ENCODE peak calls at places on chromosomes 1 and 21, in eight cellular contexts. W is stimulated activated CD8-positive, alpha-beta memory T cell treated with anti-CD3 and anti-CD28 coated beads, Interleukin-15, amount 100 ng/mL, for 4 hours; U is HT1080; K is SK-N-SH; N is GM23248; T is NCI-H748 treated with DMSO at 0.1 percent for 48 hours; E is HCT116; Z is iris pigment epithelial cell. X is an unnamed sample.

GRCh38 chr1:201737350-201738060 is 91.5 kb upstream of the IPO9 start:
- DNase-seq in W (no peak), U (peak; percentile 46), K (no peak), N (peak; percentile 90), T (no peak), E (no peak), Z (peak; percentile 80), X (no peak)

GRCh38 chr1:169094897-169095569 is 11.5 kb upstream of the ATP1B1 start:
- DNase-seq in W (no peak), U (no peak), K (no peak), N (no peak), T (no peak), E (no peak), Z (no peak), X (no peak)

GRCh38 chr1:53627031-53627430 is 111.9 kb downstream of the GLIS1 start:
- DNase-seq in W (no peak), U (no peak), K (peak; percentile 74), N (no peak), T (no peak), E (no peak), Z (no peak), X (no peak)

GRCh38 chr1:85502171-85502570 is 37.2 kb upstream of the DDAH1 start:
- DNase-seq in W (no peak), U (no peak), K (no peak), N (peak; percentile 67), T (no peak), E (no peak), Z (peak; percentile 83), X (no peak)

GRCh38 chr1:154441241-154441888 is 36.2 kb downstream of the IL6R start:
- DNase-seq in W (no peak), U (no peak), K (no peak), N (no peak), T (no peak), E (no peak), Z (no peak), X (no peak)

GRCh38 chr1:41558761-41559171 is 74.3 kb upstream of the EDN2 start:
- DNase-seq in W (no peak), U (no peak), K (no peak), N (no peak), T (no peak), E (no peak), Z (no peak), X (no peak)

GRCh38 chr21:43578677-43579313 is 80.5 kb downstream of the HSF2BP start:
- DNase-seq in W (no peak), U (no peak), K (no peak), N (peak; percentile 50), T (no peak), E (no peak), Z (peak; percentile 68), X (no peak)

GRCh38 chr1:230425252-230426061 is 675 bp downstream of the PGBD5 start:
- DNase-seq in W (no peak), U (no peak), K (peak; percentile 75), N (peak; percentile 48), T (no peak), E (no peak), Z (peak; percentile 10), X (no peak)

GRCh38 chr21:38609580-38609979 is 111.3 kb upstream of the ERG start:
- DNase-seq in W (no peak), U (no peak), K (no peak), N (no peak), T (no peak), E (no peak), Z (no peak), X (no peak)

GRCh38 chr1:207054476-207054875 is 1.4 kb downstream of the PFKFB2 start:
- DNase-seq in W (no peak), U (no peak), K (no peak), N (no peak), T (no peak), E (no peak), Z (no peak), X (no peak)

GRCh38 chr1:82755671-82756070 is 954.9 kb downstream of the ADGRL2 start:
- DNase-seq in W (no peak), U (no peak), K (no peak), N (no peak), T (no peak), E (no peak), Z (no peak), X (no peak)

GRCh38 chr1:234927968-234928635 is 200.5 kb downstream of the TOMM20 start:
- DNase-seq in W (no peak), U (no peak), K (no peak), N (peak; percentile 24), T (no peak), E (no peak), Z (peak; percentile 41), X (no peak)

GRCh38 chr1:38476111-38476783 is 383.3 kb downstream of the RRAGC start:
- DNase-seq in W (no peak), U (no peak), K (peak; percentile 27), N (no peak), T (no peak), E (no peak), Z (no peak), X (no peak)

GRCh38 chr1:67833595-67833926 is 294 bp upstream of the GNG12 start:
- DNase-seq in W (no peak), U (no peak), K (no peak), N (peak; percentile 96), T (no peak), E (no peak), Z (no peak), X (peak; percentile 94)

GRCh38 chr1:156551866-156552265 is 20.5 kb downstream of the IQGAP3 start:
- DNase-seq in W (no peak), U (peak; percentile 88), K (no peak), N (peak; percentile 66), T (no peak), E (peak; percentile 23), Z (no peak), X (peak; percentile 42)

GRCh38 chr1:150012611-150013010 is 2.1 kb upstream of the OTUD7B start:
- DNase-seq in W (no peak), U (no peak), K (no peak), N (no peak), T (no peak), E (no peak), Z (peak; percentile 41), X (peak; percentile 69)

GRCh38 chr1:69246109-69246508 is 321.6 kb upstream of the LRRC7 start:
- DNase-seq in W (no peak), U (no peak), K (no peak), N (no peak), T (no peak), E (no peak), Z (no peak), X (no peak)

GRCh38 chr1:207841907-207842306 is 69.0 kb downstream of the CD34 start:
- DNase-seq in W (no peak), U (no peak), K (no peak), N (no peak), T (no peak), E (no peak), Z (no peak), X (no peak)

GRCh38 chr1:99579691-99580171 is 66.2 kb upstream of the PALMD start:
- DNase-seq in W (no peak), U (no peak), K (no peak), N (peak; percentile 14), T (no peak), E (no peak), Z (no peak), X (no peak)

GRCh38 chr1:221863635-221864034 is 121.7 kb upstream of the DUSP10 start:
- DNase-seq in W (no peak), U (no peak), K (no peak), N (no peak), T (no peak), E (no peak), Z (no peak), X (no peak)

GRCh38 chr21:31744162-31744800 is 12.4 kb upstream of the SCAF4 start:
- DNase-seq in W (no peak), U (no peak), K (no peak), N (no peak), T (no peak), E (no peak), Z (peak; percentile 36), X (no peak)

GRCh38 chr1:1219341-1219740 is 5.4 kb upstream of the TNFRSF4 start:
- DNase-seq in W (no peak), U (no peak), K (no peak), N (no peak), T (no peak), E (no peak), Z (no peak), X (no peak)

GRCh38 chr1:204623365-204623893 is 62.1 kb downstream of the LRRN2 start:
- DNase-seq in W (no peak), U (peak; percentile 57), K (peak; percentile 40), N (peak; percentile 51), T (no peak), E (peak; percentile 26), Z (peak; percentile 60), X (peak; percentile 24)

GRCh38 chr1:93080424-93080823 is 1.3 kb downstream of the MTF2 start:
- DNase-seq in W (no peak), U (peak; percentile 61), K (peak; percentile 59), N (peak; percentile 85), T (peak; percentile 39), E (peak; percentile 60), Z (peak; percentile 85), X (peak; percentile 63)

GRCh38 chr1:5254975-5255374 is 600.6 kb downstream of the AJAP1 start:
- DNase-seq in W (no peak), U (no peak), K (no peak), N (no peak), T (no peak), E (no peak), Z (no peak), X (no peak)

GRCh38 chr1:55053265-55053954 is 14.1 kb downstream of the PCSK9 start:
- DNase-seq in W (no peak), U (no peak), K (no peak), N (no peak), T (no peak), E (no peak), Z (peak; percentile 67), X (no peak)

GRCh38 chr1:232477728-232478127 is 152.2 kb downstream of the SIPA1L2 start:
- DNase-seq in W (no peak), U (peak; percentile 96), K (no peak), N (peak; percentile 95), T (no peak), E (peak; percentile 77), Z (peak; percentile 97), X (peak; percentile 99)